ENCODE peak calls at places on chromosomes 4 and X, in five cellular contexts. A is HepG2, C is upper lobe of left lung, X is K562, J is GM12878. Q is an unnamed sample.

GRCh38 chrX:37679230-37679629 is 6.4 kb upstream of the XK start:
- ATAC-seq in A (no peak), C (no peak), X (no peak), J (no peak), Q (no peak)

GRCh38 chrX:108437789-108438623 is at the start of gene COL4A6:
- ATAC-seq in A (peak; percentile 85), C (no peak), X (peak; percentile 58), J (no peak), Q (peak; percentile 16)

GRCh38 chr4:10317345-10317744 is 139.9 kb downstream of the ZNF518B start:
- ATAC-seq in A (no peak), C (no peak), X (peak; percentile 62), J (no peak), Q (no peak)

GRCh38 chr4:182555997-182556418 is 312.8 kb downstream of the TENM3 start:
- ATAC-seq in A (no peak), C (no peak), X (no peak), J (no peak), Q (no peak)

GRCh38 chrX:151902813-151903591 is 9.7 kb upstream of the MAGEA4 start:
- ATAC-seq in A (no peak), C (peak; percentile 60), X (no peak), J (no peak), Q (peak; percentile 90)

GRCh38 chr4:22787753-22788389 is 95.1 kb downstream of the GBA3 start:
- ATAC-seq in A (no peak), C (no peak), X (no peak), J (peak; percentile 36), Q (no peak)

GRCh38 chr4:65416875-65417274 is 253.4 kb downstream of the EPHA5 start:
- ATAC-seq in A (no peak), C (no peak), X (no peak), J (no peak), Q (no peak)

GRCh38 chr4:87286970-87287369 is 35.7 kb downstream of the HSD17B13 start:
- ATAC-seq in A (no peak), C (no peak), X (no peak), J (no peak), Q (no peak)

GRCh38 chr4:53605783-53606182 is 14.5 kb upstream of the LNX1 start:
- ATAC-seq in A (no peak), C (no peak), X (no peak), J (no peak), Q (no peak)

GRCh38 chrX:107576392-107576791 is 51.9 kb upstream of the PRPS1 start:
- ATAC-seq in A (no peak), C (no peak), X (no peak), J (no peak), Q (no peak)

GRCh38 chr4:85486425-85487101 is 11.6 kb downstream of the ARHGAP24 start:
- ATAC-seq in A (no peak), C (no peak), X (peak; percentile 58), J (no peak), Q (no peak)

GRCh38 chr4:89561051-89561450 is 253.5 kb upstream of the GPRIN3 start:
- ATAC-seq in A (no peak), C (no peak), X (no peak), J (no peak), Q (no peak)

GRCh38 chr4:46211406-46211805 is 87.6 kb upstream of the GABRG1 start:
- ATAC-seq in A (no peak), C (no peak), X (no peak), J (no peak), Q (no peak)

GRCh38 chr4:6929735-6930464 is 20.3 kb downstream of the TBC1D14 start:
- ATAC-seq in A (peak; percentile 55), C (no peak), X (no peak), J (no peak), Q (no peak)

GRCh38 chr4:40933272-40934053 is 183.7 kb downstream of the NSUN7 start:
- ATAC-seq in A (no peak), C (peak; percentile 28), X (no peak), J (no peak), Q (peak; percentile 19)

GRCh38 chr4:98430708-98431403 is 169.7 kb downstream of the RAP1GDS1 start:
- ATAC-seq in A (no peak), C (peak; percentile 92), X (no peak), J (peak; percentile 53), Q (no peak)

GRCh38 chr4:98434816-98435215 is 173.6 kb downstream of the RAP1GDS1 start:
- ATAC-seq in A (no peak), C (no peak), X (no peak), J (no peak), Q (no peak)

GRCh38 chr4:98433608-98434198 is 172.5 kb downstream of the RAP1GDS1 start:
- ATAC-seq in A (no peak), C (no peak), X (no peak), J (no peak), Q (no peak)
- TF ChIP-seq POLR2AphosphoS5 in A (no peak), C (no peak), X (no peak), J (no peak), Q (no peak)

GRCh38 chr4:52374847-52375246 is 284.3 kb downstream of the USP46 start:
- ATAC-seq in A (peak; percentile 26), C (no peak), X (no peak), J (no peak), Q (no peak)

GRCh38 chr4:52377563-52377962 is 281.5 kb downstream of the USP46 start:
- ATAC-seq in A (no peak), C (no peak), X (no peak), J (no peak), Q (no peak)

GRCh38 chr4:52372747-52373146 is 286.4 kb downstream of the USP46 start:
- ATAC-seq in A (no peak), C (no peak), X (no peak), J (no peak), Q (no peak)

GRCh38 chr4:52373650-52374049 is 285.5 kb downstream of the USP46 start:
- ATAC-seq in A (no peak), C (no peak), X (no peak), J (no peak), Q (no peak)

GRCh38 chr4:52376107-52376704 is 282.9 kb downstream of the USP46 start:
- ATAC-seq in A (no peak), C (no peak), X (no peak), J (peak; percentile 24), Q (no peak)
- H3K4me1 ChIP-seq in A (peaks cover 16% of the 10 kb centered on the region), C (no peaks in the 10 kb centered on the region), X (no peaks in the 10 kb centered on the region), J (no peaks in the 10 kb centered on the region), Q (no peaks in the 10 kb centered on the region)

GRCh38 chr4:154160925-154161324 is 330.7 kb downstream of the DCHS2 start:
- ATAC-seq in A (no peak), C (no peak), X (no peak), J (no peak), Q (no peak)
- TF ChIP-seq EP300 in A (no peak), C (no peak), X (no peak), J (no peak), Q (no peak)

DNA sequence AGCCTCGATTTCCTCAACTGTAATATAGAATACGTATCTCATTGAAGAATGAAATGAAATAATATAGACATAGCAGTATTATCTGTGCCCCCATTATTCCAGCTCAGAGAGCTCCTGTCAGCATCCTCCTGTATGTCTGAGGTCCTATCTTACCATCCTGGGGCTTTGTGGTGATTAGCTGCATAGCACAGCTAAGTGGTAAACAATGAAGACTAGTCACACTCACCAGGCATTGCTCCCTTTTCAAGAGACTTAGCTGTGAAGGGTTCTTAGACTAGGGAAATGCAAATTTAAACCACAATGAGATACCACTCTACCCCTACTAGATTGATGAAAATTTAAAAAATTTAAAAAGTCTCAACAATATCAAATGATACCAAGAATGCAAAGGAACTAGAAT is 172.9 kb downstream of the SLC39A8 start:
- ATAC-seq in A (no peak), C (no peak), X (no peak), J (no peak), Q (no peak)
- TF ChIP-seq POLR2AphosphoS5 in A (no peak), C (no peak), X (no peak), J (no peak), Q (no peak)

GRCh38 chr4:18077808-18078207 is 56.3 kb upstream of the LCORL start:
- ATAC-seq in A (no peak), C (no peak), X (no peak), J (peak; percentile 73), Q (no peak)
- H3K4me1 ChIP-seq in A (no peaks in the 10 kb centered on the region), C (peaks cover 4% of the 10 kb centered on the region), X (no peaks in the 10 kb centered on the region), J (no peaks in the 10 kb centered on the region), Q (no peaks in the 10 kb centered on the region)